ENCODE peak calls at places on chromosomes 3 and 15, in five cellular contexts. T is ovary, S is IMR-90, D is foreskin fibroblast, X is fibroblast of mammary gland. B is an unnamed sample.

GRCh38 chr3:9690451-9691450 is 12.9 kb upstream of the CPNE9 start:
- DNase-seq in D (peak; percentile 48), T (no peak), S (no peak), X (no peak), B (peak; percentile 58)

GRCh38 chr15:84594617-84595290 is 6.1 kb upstream of the ZSCAN2 start:
- DNase-seq in T (no peak), S (no peak), X (no peak), D (no peak), B (no peak)

GRCh38 chr3:136171097-136171542 is 25.0 kb downstream of the MSL2 start:
- DNase-seq in T (no peak), X (no peak), D (no peak), S (peak; percentile 36), B (no peak)

GRCh38 chr15:25739687-25740121 is 123.4 kb downstream of the ATP10A start:
- DNase-seq in S (peak; percentile 64), T (no peak), X (peak; percentile 58), D (peak; percentile 73), B (no peak)

GRCh38 chr3:182795383-182795782 is 2.1 kb downstream of the ATP11B start:
- DNase-seq in D (peak; percentile 11), S (no peak), X (peak; percentile 25), T (no peak), B (no peak)

GRCh38 chr15:89803941-89804800 is 10.5 kb downstream of the ANPEP start:
- DNase-seq in S (no peak), X (no peak), D (no peak), T (no peak), B (no peak)

GRCh38 chr3:197516517-197516889 is 39.3 kb downstream of the BDH1 start:
- DNase-seq in X (peak; percentile 97), S (peak; percentile 94), D (peak; percentile 87), T (no peak), B (peak; percentile 71)

GRCh38 chr3:185677146-185677829 is 91.2 kb downstream of the SENP2 start:
- DNase-seq in S (peak; percentile 77), D (peak; percentile 87), T (no peak), X (peak; percentile 86), B (no peak)

GRCh38 chr3:125037498-125038150 is 18.2 kb downstream of the HEG1 start:
- DNase-seq in X (no peak), S (no peak), D (no peak), T (no peak), B (peak; percentile 63)

GRCh38 chr3:52490938-52491526 is 4.1 kb upstream of the STAB1 start:
- DNase-seq in X (peak; percentile 64), T (no peak), D (no peak), S (peak; percentile 31), B (no peak)

GRCh38 chr3:57951106-57951882 is 56.9 kb upstream of the FLNB start:
- DNase-seq in S (peak; percentile 89), T (peak; percentile 48), D (peak; percentile 84), X (peak; percentile 89), B (no peak)

GRCh38 chr3:88987786-88988185 is 119.6 kb upstream of the EPHA3 start:
- DNase-seq in S (no peak), T (no peak), D (no peak), X (no peak), B (no peak)

GRCh38 chr15:73052679-73053397 is 575 bp downstream of the NEO1 start:
- DNase-seq in S (peak; percentile 38), D (peak; percentile 43), X (peak; percentile 26), T (peak; percentile 67), B (peak; percentile 38)
- TF ChIP-seq CTCF in S (no peak), D (peak; percentile 23), X (no peak), T (no peak), B (peak; percentile 44)

DNA sequence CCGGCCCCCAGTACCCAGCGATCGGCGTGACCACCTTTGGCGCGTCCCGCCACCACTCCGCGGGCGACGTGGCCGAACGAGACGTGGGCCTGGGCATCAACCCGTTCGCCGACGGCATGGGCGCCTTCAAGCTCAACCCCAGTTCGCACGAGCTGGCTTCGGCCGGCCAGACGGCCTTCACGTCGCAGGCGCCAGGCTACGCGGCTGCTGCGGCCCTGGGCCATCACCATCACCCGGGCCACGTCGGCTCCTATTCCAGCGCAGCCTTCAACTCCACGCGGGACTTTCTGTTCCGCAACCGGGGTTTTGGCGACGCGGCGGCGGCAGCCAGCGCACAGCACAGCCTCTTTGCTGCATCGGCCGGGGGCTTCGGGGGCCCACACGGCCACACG is 957 bp downstream of the ZIC1 start:
- DNase-seq in T (no peak), D (no peak), S (no peak), X (no peak), B (no peak)
- H3K4me3 ChIP-seq in T (peak overlapping the region; percentile 10), D (peak overlapping the region; percentile 50), S (no peak overlapping the region), X (no peak overlapping the region), B (no peak overlapping the region)

GRCh38 chr15:78808550-78808949 is 2.7 kb downstream of the ADAMTS7 start:
- DNase-seq in D (peak; percentile 77), S (peak; percentile 34), X (peak; percentile 58), T (no peak), B (no peak)
- TF ChIP-seq CTCF in D (peak; percentile 28), S (peak; percentile 46), X (peak; percentile 67), T (no peak), B (peak; percentile 60)

DNA sequence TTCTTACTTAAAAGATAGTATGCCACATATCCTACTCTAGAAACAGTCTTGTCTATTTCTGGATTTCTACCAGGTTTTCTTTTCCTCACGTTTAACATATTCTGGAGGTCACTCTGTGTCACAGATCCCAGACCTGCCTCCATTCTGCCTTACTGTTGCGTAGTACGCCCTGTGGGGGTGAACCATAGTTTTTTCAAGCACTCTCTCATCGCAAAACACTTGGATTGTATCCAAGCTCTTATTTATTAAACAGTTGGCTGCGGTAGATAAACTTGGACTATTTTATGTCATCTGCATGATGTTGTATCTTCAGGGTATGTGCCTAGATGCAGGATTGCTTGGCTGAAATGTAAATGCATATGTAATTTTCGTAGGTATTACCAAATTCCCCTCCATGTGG is 55.7 kb downstream of the ABTB1 start:
- DNase-seq in D (no peak), S (peak; percentile 12), T (no peak), X (no peak), B (no peak)
- H3K4me3 ChIP-seq in D (no peak overlapping the region), S (no peak overlapping the region), T (no peak overlapping the region), X (no peak overlapping the region), B (no peak overlapping the region)

GRCh38 chr3:30437172-30437571 is 169.2 kb upstream of the TGFBR2 start:
- DNase-seq in X (peak; percentile 90), D (peak; percentile 41), T (no peak), S (peak; percentile 62), B (no peak)
- TF ChIP-seq CTCF in X (no peak), D (no peak), T (no peak), S (no peak), B (no peak)

GRCh38 chr3:151878445-151878844 is 5.0 kb downstream of the SUCNR1 start:
- DNase-seq in D (no peak), T (no peak), S (no peak), X (no peak), B (no peak)

GRCh38 chr3:151877269-151877668 is 3.8 kb downstream of the SUCNR1 start:
- DNase-seq in D (no peak), S (no peak), X (no peak), T (no peak), B (no peak)

GRCh38 chr3:151873433-151873832 is at the start of gene SUCNR1:
- DNase-seq in X (no peak), S (no peak), T (no peak), D (no peak), B (no peak)

GRCh38 chr3:151879037-151879436 is 5.6 kb downstream of the SUCNR1 start:
- DNase-seq in D (peak; percentile 37), S (peak; percentile 56), X (peak; percentile 43), T (no peak), B (no peak)

GRCh38 chr3:151875759-151876158 is 2.3 kb downstream of the SUCNR1 start:
- DNase-seq in S (peak; percentile 46), T (no peak), D (no peak), X (no peak), B (no peak)
- H3K4me3 ChIP-seq in S (no peak overlapping the region), T (no peak overlapping the region), D (no peak overlapping the region), X (no peak overlapping the region), B (no peak overlapping the region)

GRCh38 chr15:83556068-83556467 is 97.9 kb upstream of the ADAMTSL3 start:
- DNase-seq in T (no peak), X (no peak), S (no peak), D (no peak), B (no peak)

GRCh38 chr15:83556754-83557153 is 97.2 kb upstream of the ADAMTSL3 start:
- DNase-seq in S (no peak), X (no peak), D (no peak), T (no peak), B (no peak)

GRCh38 chr15:83561661-83562060 is 92.3 kb upstream of the ADAMTSL3 start:
- DNase-seq in T (no peak), D (no peak), S (no peak), X (no peak), B (no peak)

GRCh38 chr15:83558146-83558545 is 95.8 kb upstream of the ADAMTSL3 start:
- DNase-seq in T (no peak), D (no peak), S (no peak), X (no peak), B (no peak)

GRCh38 chr15:83559310-83559966 is 94.5 kb upstream of the ADAMTSL3 start:
- DNase-seq in X (peak; percentile 73), S (peak; percentile 61), T (peak; percentile 32), D (peak; percentile 84), B (no peak)
- TF ChIP-seq CTCF in X (peak; percentile 89), S (peak; percentile 71), T (peak; percentile 48), D (peak; percentile 86), B (peak; percentile 85)

DNA sequence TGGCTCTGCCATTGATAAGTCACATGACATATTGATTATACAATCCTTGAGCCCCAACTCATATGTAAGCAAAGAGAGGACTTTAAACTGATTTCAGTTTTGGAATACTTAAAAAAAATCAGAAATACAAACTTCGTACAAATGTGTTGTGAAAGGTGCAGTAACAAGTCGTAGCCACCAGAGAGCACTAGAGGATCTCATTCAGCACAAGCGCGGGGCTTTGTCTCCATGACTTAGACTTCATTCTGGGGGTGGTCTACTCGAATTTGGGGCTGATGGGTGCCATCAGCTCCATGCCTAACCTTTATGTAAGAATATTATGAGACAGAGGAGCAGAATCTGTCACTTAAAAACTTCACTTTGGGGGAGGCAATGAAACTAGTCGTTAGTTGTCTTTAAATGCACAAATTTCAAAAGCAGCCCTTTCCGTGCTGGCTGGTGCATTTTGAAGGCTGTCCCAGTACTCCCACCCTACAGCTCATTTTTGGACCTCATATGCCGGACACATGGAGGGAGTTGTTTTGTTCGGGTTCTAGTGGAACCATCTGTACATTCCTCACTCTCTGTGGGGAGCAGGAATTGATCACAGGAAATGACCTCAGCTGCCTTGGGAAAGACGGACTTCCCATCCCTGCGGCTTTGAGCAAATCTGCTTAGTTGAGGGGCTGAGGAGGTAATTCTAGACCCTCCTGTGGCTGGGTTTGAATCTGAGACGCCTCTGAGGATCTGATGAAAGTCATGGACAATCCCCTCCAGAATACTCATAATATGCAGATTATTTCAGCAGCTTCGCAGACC is 27.5 kb upstream of the MASP1 start:
- DNase-seq in S (peak; percentile 73), D (peak; percentile 86), X (peak; percentile 89), T (peak; percentile 35), B (no peak)
- H3K4me3 ChIP-seq in S (peak overlapping the region; percentile 4), D (peak overlapping the region; percentile 27), X (peak overlapping the region; percentile 46), T (peak overlapping the region; percentile 28), B (peak overlapping the region; percentile 21)

B was measured in retinal pigment epithelial cell.